ENCODE peak calls at places on chromosomes 12 and 14, in eight cellular contexts. One of them, this sample, is unnamed.
A peak's percentile ranks its signal among the peaks of the same experiment; 100 is the strongest.

GRCh38 chr12:88658009-88658408 is 77.7 kb upstream of the KITLG start:
- DNase-seq in breast epithelium: no peak
- DNase-seq in ovary: no peak
- DNase-seq in stomach: no peak
- DNase-seq in testis: no peak
- DNase-seq in A549: no peak
- DNase-seq in body of pancreas: no peak
- DNase-seq in esophagus squamous epithelium: no peak
- DNase-seq in this sample: no peak

GRCh38 chr12:74043343-74043742 is 494.3 kb upstream of the ATXN7L3B start:
- DNase-seq in breast epithelium: no peak
- DNase-seq in ovary: no peak
- DNase-seq in A549: peak; percentile 98
- DNase-seq in body of pancreas: no peak
- DNase-seq in testis: no peak
- DNase-seq in stomach: no peak
- DNase-seq in esophagus squamous epithelium: no peak
- DNase-seq in this sample: peak; percentile 2

GRCh38 chr12:46442239-46442638 is 69.7 kb upstream of the SLC38A2 start:
- DNase-seq in body of pancreas: no peak
- DNase-seq in breast epithelium: no peak
- DNase-seq in stomach: no peak
- DNase-seq in testis: no peak
- DNase-seq in ovary: no peak
- DNase-seq in A549: no peak
- DNase-seq in esophagus squamous epithelium: no peak
- DNase-seq in this sample: no peak

GRCh38 chr12:101021442-101021841 is 188.6 kb downstream of the SLC5A8 start:
- DNase-seq in body of pancreas: no peak
- DNase-seq in stomach: no peak
- DNase-seq in esophagus squamous epithelium: no peak
- DNase-seq in testis: no peak
- DNase-seq in breast epithelium: no peak
- DNase-seq in A549: no peak
- DNase-seq in ovary: no peak
- DNase-seq in this sample: no peak

GRCh38 chr12:39772708-39773665 is 153.4 kb upstream of the ABCD2 start:
- DNase-seq in ovary: no peak
- DNase-seq in A549: no peak
- DNase-seq in breast epithelium: no peak
- DNase-seq in body of pancreas: no peak
- DNase-seq in testis: no peak
- DNase-seq in esophagus squamous epithelium: no peak
- DNase-seq in stomach: no peak
- DNase-seq in this sample: no peak

GRCh38 chr12:93174048-93174447 is 203.7 kb upstream of the NUDT4 start:
- DNase-seq in body of pancreas: no peak
- DNase-seq in testis: no peak
- DNase-seq in breast epithelium: no peak
- DNase-seq in A549: no peak
- DNase-seq in esophagus squamous epithelium: no peak
- DNase-seq in ovary: no peak
- DNase-seq in stomach: no peak
- DNase-seq in this sample: no peak

GRCh38 chr12:27034607-27035293 is 12.4 kb downstream of the MED21 start:
- DNase-seq in stomach: no peak
- DNase-seq in A549: no peak
- DNase-seq in testis: no peak
- DNase-seq in esophagus squamous epithelium: no peak
- DNase-seq in ovary: no peak
- DNase-seq in body of pancreas: no peak
- DNase-seq in breast epithelium: no peak
- DNase-seq in this sample: no peak

GRCh38 chr14:54650331-54651017 is 83.5 kb downstream of the SAMD4A start:
- DNase-seq in ovary: no peak
- DNase-seq in body of pancreas: no peak
- DNase-seq in A549: peak; percentile 38
- DNase-seq in breast epithelium: no peak
- DNase-seq in testis: peak; percentile 22
- DNase-seq in stomach: no peak
- DNase-seq in esophagus squamous epithelium: peak; percentile 4
- DNase-seq in this sample: no peak

GRCh38 chr12:89544730-89545184 is 18.9 kb upstream of the POC1B start:
- DNase-seq in breast epithelium: peak; percentile 59
- DNase-seq in testis: peak; percentile 47
- DNase-seq in esophagus squamous epithelium: no peak
- DNase-seq in body of pancreas: peak; percentile 35
- DNase-seq in ovary: peak; percentile 13
- DNase-seq in stomach: peak; percentile 77
- DNase-seq in A549: peak; percentile 69
- DNase-seq in this sample: no peak

GRCh38 chr12:117596968-117597367 is 235.5 kb upstream of the NOS1 start:
- DNase-seq in esophagus squamous epithelium: no peak
- DNase-seq in ovary: no peak
- DNase-seq in breast epithelium: no peak
- DNase-seq in testis: no peak
- DNase-seq in body of pancreas: no peak
- DNase-seq in A549: no peak
- DNase-seq in stomach: no peak
- DNase-seq in this sample: no peak

GRCh38 chr12:132847363-132848356 is 19.0 kb upstream of the GOLGA3 start:
- DNase-seq in body of pancreas: no peak
- DNase-seq in stomach: no peak
- DNase-seq in A549: no peak
- DNase-seq in esophagus squamous epithelium: no peak
- DNase-seq in breast epithelium: no peak
- DNase-seq in testis: no peak
- DNase-seq in ovary: no peak
- DNase-seq in this sample: no peak

GRCh38 chr12:8077207-8077606 is 4.9 kb upstream of the NECAP1 start:
- DNase-seq in A549: no peak
- DNase-seq in testis: no peak
- DNase-seq in stomach: no peak
- DNase-seq in body of pancreas: no peak
- DNase-seq in ovary: no peak
- DNase-seq in esophagus squamous epithelium: no peak
- DNase-seq in breast epithelium: no peak
- DNase-seq in this sample: no peak

GRCh38 chr12:29640589-29641345 is 143.0 kb downstream of the TMTC1 start:
- DNase-seq in stomach: no peak
- DNase-seq in ovary: peak; percentile 22
- DNase-seq in breast epithelium: no peak
- DNase-seq in body of pancreas: no peak
- DNase-seq in esophagus squamous epithelium: no peak
- DNase-seq in A549: peak; percentile 35
- DNase-seq in testis: peak; percentile 83
- DNase-seq in this sample: no peak

GRCh38 chr12:120215766-120216735 is 15.1 kb upstream of the RPLP0 start:
- DNase-seq in testis: no peak
- DNase-seq in body of pancreas: no peak
- DNase-seq in ovary: no peak
- DNase-seq in A549: no peak
- DNase-seq in stomach: no peak
- DNase-seq in esophagus squamous epithelium: no peak
- DNase-seq in breast epithelium: no peak
- DNase-seq in this sample: no peak

GRCh38 chr12:93918262-93918661 is 230.1 kb upstream of the PLXNC1 start:
- DNase-seq in stomach: no peak
- DNase-seq in breast epithelium: no peak
- DNase-seq in testis: no peak
- DNase-seq in esophagus squamous epithelium: no peak
- DNase-seq in A549: peak; percentile 44
- DNase-seq in body of pancreas: no peak
- DNase-seq in ovary: no peak
- DNase-seq in this sample: no peak

GRCh38 chr12:130463259-130463658 is 125.6 kb downstream of the PIWIL1 start:
- DNase-seq in body of pancreas: no peak
- DNase-seq in ovary: no peak
- DNase-seq in esophagus squamous epithelium: no peak
- DNase-seq in testis: no peak
- DNase-seq in A549: no peak
- DNase-seq in stomach: no peak
- DNase-seq in breast epithelium: no peak
- DNase-seq in this sample: no peak

GRCh38 chr12:19620222-19620621 is 180.9 kb downstream of the AEBP2 start:
- DNase-seq in stomach: peak; percentile 35
- DNase-seq in breast epithelium: peak; percentile 57
- DNase-seq in esophagus squamous epithelium: no peak
- DNase-seq in ovary: no peak
- DNase-seq in body of pancreas: no peak
- DNase-seq in testis: no peak
- DNase-seq in A549: peak; percentile 91
- DNase-seq in this sample: no peak

GRCh38 chr14:66857867-66858266 is 331.4 kb upstream of the GARIN2 start:
- DNase-seq in breast epithelium: no peak
- DNase-seq in body of pancreas: no peak
- DNase-seq in A549: no peak
- DNase-seq in stomach: no peak
- DNase-seq in testis: no peak
- DNase-seq in esophagus squamous epithelium: no peak
- DNase-seq in ovary: no peak
- DNase-seq in this sample: no peak

DNA sequence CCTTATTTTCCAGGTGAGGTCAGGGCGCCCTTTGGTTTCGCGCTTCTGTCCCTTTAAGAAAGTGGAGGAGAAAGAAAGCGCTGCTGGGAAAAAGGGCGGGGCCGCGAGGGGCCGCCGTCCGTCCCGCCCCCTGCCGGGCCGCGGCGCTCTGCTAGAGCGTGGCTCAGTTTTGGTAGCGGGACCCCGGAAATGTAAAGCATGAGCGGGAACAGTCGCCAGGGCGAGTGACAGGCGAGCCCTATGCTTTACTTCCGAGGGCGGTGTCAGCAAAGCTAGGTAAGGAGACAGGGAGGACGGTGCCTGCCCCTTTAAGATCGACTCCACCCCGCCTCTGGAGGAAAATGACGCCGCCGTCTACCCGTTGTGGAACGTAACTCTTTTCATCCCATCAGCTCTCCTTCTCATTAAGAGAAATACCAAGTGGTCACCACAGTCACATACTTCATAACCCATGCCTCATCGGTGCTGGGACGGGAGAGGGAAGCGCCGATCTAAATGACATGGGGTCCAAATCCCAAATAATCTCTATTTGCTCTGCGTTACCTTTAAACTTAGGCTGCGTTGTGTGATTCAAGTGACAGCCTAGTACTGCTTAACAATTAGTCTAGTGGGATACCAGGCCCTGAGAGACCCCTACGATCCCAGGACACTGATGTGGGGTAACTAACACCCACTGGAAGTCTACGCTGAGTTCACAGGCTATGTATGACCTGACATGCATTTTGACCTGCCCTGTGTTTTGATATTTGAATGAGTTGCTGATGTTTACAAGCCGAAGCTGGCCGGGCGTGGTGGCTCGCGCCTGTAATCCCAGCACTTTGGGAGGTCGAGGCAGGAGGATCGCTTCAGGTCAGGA is at the start of gene ETFBKMT:
- DNase-seq in testis: peak; percentile 94
- DNase-seq in A549: peak; percentile 96
- DNase-seq in ovary: peak; percentile 82
- DNase-seq in stomach: peak; percentile 91
- DNase-seq in body of pancreas: peak; percentile 93
- DNase-seq in breast epithelium: peak; percentile 85
- DNase-seq in esophagus squamous epithelium: peak; percentile 63
- DNase-seq in this sample: peak; percentile 69
- TF ChIP-seq POLR2A in testis: no peak
- TF ChIP-seq POLR2A in A549: peak; percentile 27
- TF ChIP-seq POLR2A in ovary: peak; percentile 65
- TF ChIP-seq POLR2A in stomach: no peak
- TF ChIP-seq POLR2A in body of pancreas: peak; percentile 86
- TF ChIP-seq POLR2A in breast epithelium: no peak
- TF ChIP-seq POLR2A in esophagus squamous epithelium: peak; percentile 51
- TF ChIP-seq POLR2A in this sample: peak; percentile 53

DNA sequence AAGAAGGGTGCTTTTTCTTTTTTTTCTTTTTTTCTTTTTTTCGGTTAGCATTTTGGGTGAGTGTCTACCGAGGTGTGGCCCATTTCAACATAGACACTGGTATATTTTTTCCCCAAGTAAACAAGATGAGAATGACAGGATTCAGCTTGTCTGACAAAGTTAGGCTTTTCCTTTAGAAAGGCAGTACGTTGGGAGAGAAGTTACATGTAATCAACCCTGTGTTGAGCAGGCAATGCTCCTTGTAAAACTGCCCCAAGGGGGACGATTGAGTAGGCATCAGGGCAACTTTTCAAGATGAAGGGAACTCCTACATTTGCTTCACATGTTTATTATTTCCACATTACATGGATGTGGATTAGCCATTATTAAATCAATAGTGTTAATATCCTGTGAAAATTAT is 1.7 kb downstream of the EMP1 start:
- DNase-seq in ovary: no peak
- DNase-seq in A549: no peak
- DNase-seq in stomach: no peak
- DNase-seq in body of pancreas: no peak
- DNase-seq in esophagus squamous epithelium: no peak
- DNase-seq in breast epithelium: no peak
- DNase-seq in testis: no peak
- DNase-seq in this sample: no peak
- TF ChIP-seq POLR2A in ovary: no peak
- TF ChIP-seq POLR2A in A549: no peak
- TF ChIP-seq POLR2A in stomach: no peak
- TF ChIP-seq POLR2A in body of pancreas: no peak
- TF ChIP-seq POLR2A in esophagus squamous epithelium: no peak
- TF ChIP-seq POLR2A in breast epithelium: no peak
- TF ChIP-seq POLR2A in testis: no peak
- TF ChIP-seq POLR2A in this sample: no peak

GRCh38 chr14:20305265-20306078 is at the start of gene TTC5:
- DNase-seq in A549: peak; percentile 92
- DNase-seq in esophagus squamous epithelium: peak; percentile 33
- DNase-seq in ovary: peak; percentile 73
- DNase-seq in stomach: peak; percentile 85
- DNase-seq in breast epithelium: peak; percentile 84
- DNase-seq in testis: peak; percentile 91
- DNase-seq in body of pancreas: peak; percentile 85
- DNase-seq in this sample: peak; percentile 4
- TF ChIP-seq POLR2A in A549: peak; percentile 49
- TF ChIP-seq POLR2A in esophagus squamous epithelium: no peak
- TF ChIP-seq POLR2A in ovary: no peak
- TF ChIP-seq POLR2A in stomach: no peak
- TF ChIP-seq POLR2A in breast epithelium: no peak
- TF ChIP-seq POLR2A in testis: no peak
- TF ChIP-seq POLR2A in body of pancreas: peak; percentile 35
- TF ChIP-seq POLR2A in this sample: no peak

DNA sequence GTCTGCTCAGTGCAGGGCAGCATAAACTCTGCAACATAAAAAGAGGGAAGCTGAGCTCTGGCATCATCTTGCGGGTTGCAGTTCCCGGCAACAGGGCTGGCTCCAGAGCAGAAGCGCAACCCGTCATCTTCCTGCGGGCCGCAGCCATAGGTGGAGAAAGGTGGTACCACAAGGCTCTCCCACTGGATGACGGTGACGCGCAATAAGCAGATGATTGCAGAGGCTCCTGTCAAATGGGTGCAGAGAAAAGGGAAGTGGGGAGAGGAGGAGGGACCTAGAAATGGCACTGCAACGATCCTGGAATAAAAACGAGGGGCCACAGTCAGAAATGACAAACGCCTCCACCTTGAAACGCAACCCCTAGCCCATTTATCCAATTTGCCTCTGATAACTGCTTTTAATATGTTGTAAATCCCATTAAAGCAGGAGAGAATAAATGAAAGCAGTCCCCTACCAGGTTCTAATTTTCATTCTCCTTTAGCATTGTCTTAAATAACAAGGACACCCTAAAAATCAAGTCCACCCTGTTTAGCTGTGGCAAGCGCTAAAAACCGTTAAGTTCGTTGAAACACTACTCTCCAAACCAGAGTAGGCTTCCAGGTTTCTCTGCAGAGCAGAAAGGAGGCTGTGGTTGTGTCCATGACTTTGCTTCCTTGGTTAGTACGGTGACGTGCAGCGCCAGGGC is 30.9 kb upstream of the TUBA1C start:
- DNase-seq in stomach: peak; percentile 45
- DNase-seq in testis: peak; percentile 73
- DNase-seq in ovary: no peak
- DNase-seq in breast epithelium: no peak
- DNase-seq in A549: no peak
- DNase-seq in esophagus squamous epithelium: peak; percentile 55
- DNase-seq in body of pancreas: peak; percentile 16
- DNase-seq in this sample: no peak
- TF ChIP-seq POLR2A in stomach: no peak
- TF ChIP-seq POLR2A in testis: no peak
- TF ChIP-seq POLR2A in ovary: no peak
- TF ChIP-seq POLR2A in breast epithelium: no peak
- TF ChIP-seq POLR2A in A549: no peak
- TF ChIP-seq POLR2A in esophagus squamous epithelium: peak; percentile 33
- TF ChIP-seq POLR2A in body of pancreas: peak; percentile 26
- TF ChIP-seq POLR2A in this sample: no peak